ENCODE peak calls at places on chromosomes 1 and 21, in nine cellular contexts. S is right lobe of liver, L is endothelial cell of umbilical vein, P is Calu3, U is body of pancreas, G is AG09319, X is AG04449, R is HFF-Myc, D is WTC11. Y is an unnamed sample.

GRCh38 chr21:35783686-35784085 is 276.6 kb downstream of the SETD4 start:
- DNase-seq in P (no peak), L (no peak), X (no peak), U (no peak), S (no peak), D (no peak), R (no peak), G (no peak), Y (no peak)

GRCh38 chr1:56590520-56591011 is 11.2 kb upstream of the PLPP3 start:
- DNase-seq in L (no peak), P (no peak), D (no peak), X (no peak), U (no peak), S (peak; percentile 19), R (no peak), G (no peak), Y (no peak)

GRCh38 chr1:247857069-247857985 is at the start of gene TRIM58:
- DNase-seq in P (no peak), G (no peak), S (peak; percentile 37), D (peak; percentile 39), R (no peak), L (no peak), X (no peak), U (peak; percentile 68), Y (peak; percentile 86)

GRCh38 chr1:203326830-203327683 is 21.7 kb downstream of the BTG2 start:
- DNase-seq in X (no peak), P (peak; percentile 96), S (peak; percentile 95), L (peak; percentile 94), D (peak; percentile 91), G (peak; percentile 49), U (peak; percentile 96), R (no peak), Y (peak; percentile 87)

GRCh38 chr1:110012100-110012499 is 22.3 kb upstream of the STRIP1 start:
- DNase-seq in U (no peak), S (no peak), X (no peak), D (no peak), P (no peak), L (no peak), R (no peak), G (no peak), Y (no peak)

GRCh38 chr1:3096360-3096759 is 27.4 kb downstream of the PRDM16 start:
- DNase-seq in P (no peak), D (no peak), L (no peak), S (no peak), G (no peak), X (no peak), R (no peak), U (no peak), Y (no peak)

GRCh38 chr1:213983589-213984386 is 4.0 kb upstream of the PROX1 start:
- DNase-seq in G (no peak), L (no peak), X (no peak), D (no peak), R (no peak), P (no peak), U (no peak), S (peak; percentile 42), Y (no peak)

GRCh38 chr1:87024936-87025537 is 110.6 kb downstream of the HS2ST1 start:
- DNase-seq in P (peak; percentile 13), D (no peak), U (no peak), S (no peak), X (no peak), G (peak; percentile 2), L (peak; percentile 56), R (peak; percentile 17), Y (no peak)

GRCh38 chr1:200903793-200904192 is 9.1 kb downstream of the INAVA start:
- DNase-seq in S (no peak), G (no peak), D (no peak), R (no peak), P (no peak), U (no peak), X (no peak), L (no peak), Y (no peak)

GRCh38 chr1:228282329-228283042 is 74.6 kb downstream of the OBSCN start:
- DNase-seq in D (peak; percentile 10), R (no peak), L (no peak), G (no peak), U (no peak), S (no peak), P (no peak), X (no peak), Y (no peak)

GRCh38 chr1:170545476-170545875 is 13.5 kb downstream of the GORAB start:
- DNase-seq in P (no peak), R (peak; percentile 66), G (peak; percentile 83), D (no peak), S (no peak), L (peak; percentile 31), U (no peak), X (no peak), Y (no peak)

GRCh38 chr21:14361958-14362357 is 21.0 kb downstream of the HSPA13 start:
- DNase-seq in X (no peak), U (no peak), D (no peak), G (no peak), R (no peak), L (peak; percentile 73), S (no peak), P (no peak), Y (no peak)

GRCh38 chr1:191963286-191963685 is 195.0 kb upstream of the RGS18 start:
- DNase-seq in G (no peak), X (peak; percentile 17), L (no peak), D (no peak), P (peak; percentile 17), R (no peak), U (no peak), S (no peak), Y (no peak)

GRCh38 chr1:168734271-168734670 is 5.3 kb upstream of the DPT start:
- DNase-seq in G (no peak), S (peak; percentile 67), U (no peak), R (no peak), P (no peak), L (no peak), X (no peak), D (no peak), Y (no peak)

GRCh38 chr1:157272264-157272663 is 134.1 kb upstream of the ETV3 start:
- DNase-seq in X (no peak), G (no peak), D (no peak), L (no peak), R (no peak), P (no peak), S (no peak), U (no peak), Y (no peak)

GRCh38 chr1:184112176-184112948 is 60.8 kb downstream of the TSEN15 start:
- DNase-seq in L (no peak), P (no peak), U (no peak), G (no peak), X (no peak), D (no peak), S (no peak), R (no peak), Y (no peak)

GRCh38 chr1:184116287-184116686 is 64.8 kb downstream of the TSEN15 start:
- DNase-seq in R (no peak), D (no peak), P (no peak), S (no peak), X (no peak), L (peak; percentile 4), U (no peak), G (no peak), Y (no peak)

GRCh38 chr1:184113251-184113650 is 61.7 kb downstream of the TSEN15 start:
- DNase-seq in S (no peak), G (no peak), P (no peak), U (no peak), D (no peak), R (no peak), X (peak; percentile 9), L (no peak), Y (no peak)

GRCh38 chr1:184114818-184115398 is 63.4 kb downstream of the TSEN15 start:
- DNase-seq in S (no peak), G (no peak), L (no peak), D (no peak), X (no peak), R (no peak), P (no peak), U (no peak), Y (no peak)

GRCh38 chr1:184110253-184111204 is 59.0 kb downstream of the TSEN15 start:
- DNase-seq in P (no peak), U (no peak), R (no peak), S (no peak), G (no peak), X (no peak), D (no peak), L (no peak), Y (no peak)
- TF ChIP-seq CTCF in P (no peak), U (no peak), R (no peak), S (no peak), G (no peak), X (no peak), D (no peak), L (no peak), Y (no peak)

GRCh38 chr1:5164155-5164554 is 509.7 kb downstream of the AJAP1 start:
- DNase-seq in P (no peak), R (no peak), G (no peak), D (no peak), U (no peak), X (no peak), L (no peak), S (no peak), Y (no peak)
- TF ChIP-seq CTCF in P (no peak), R (no peak), G (no peak), D (no peak), U (no peak), X (no peak), L (no peak), S (no peak), Y (no peak)

DNA sequence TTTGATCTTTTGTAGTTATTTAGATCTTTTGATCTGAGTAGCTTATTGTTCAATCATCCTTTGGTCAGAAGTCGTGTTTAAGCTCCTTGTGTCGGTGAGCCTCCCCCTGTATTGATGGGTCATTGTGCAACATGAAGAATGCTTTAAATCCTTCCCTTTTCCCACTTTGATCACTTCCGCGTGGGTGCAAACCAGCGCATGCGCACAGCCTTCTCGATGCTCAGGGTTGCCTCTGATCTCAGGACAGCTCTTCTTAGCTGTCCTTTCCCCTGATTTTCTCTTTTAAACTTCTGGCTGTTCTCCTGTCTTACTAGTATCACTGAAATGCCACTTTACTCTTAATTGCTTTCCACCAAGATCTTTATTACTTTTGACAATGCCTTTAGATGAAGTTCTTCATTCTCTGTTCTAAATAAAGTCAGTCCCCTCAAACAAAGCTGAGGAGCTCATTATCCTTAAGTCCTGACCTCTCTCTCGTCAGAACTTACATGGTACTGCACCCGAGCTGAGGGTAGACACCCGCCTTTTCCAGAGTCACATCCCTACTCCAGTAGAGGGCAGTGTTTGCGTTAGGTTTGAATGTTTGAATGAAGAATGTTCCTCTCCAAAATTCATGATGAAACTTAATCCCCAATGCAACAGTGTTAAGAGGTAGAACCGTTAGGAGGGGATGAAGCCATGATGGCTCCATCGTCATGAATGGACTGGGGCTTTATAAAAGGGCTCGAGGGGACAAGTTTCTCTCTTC is 547.9 kb upstream of the TMPRSS15 start:
- DNase-seq in S (no peak), G (no peak), U (no peak), L (no peak), P (no peak), D (peak; percentile 50), R (no peak), X (no peak), Y (no peak)
- TF ChIP-seq CTCF in S (peak; percentile 12), G (no peak), U (peak; percentile 34), L (peak; percentile 22), P (no peak), D (peak; percentile 34), R (no peak), X (no peak), Y (peak; percentile 27)

DNA sequence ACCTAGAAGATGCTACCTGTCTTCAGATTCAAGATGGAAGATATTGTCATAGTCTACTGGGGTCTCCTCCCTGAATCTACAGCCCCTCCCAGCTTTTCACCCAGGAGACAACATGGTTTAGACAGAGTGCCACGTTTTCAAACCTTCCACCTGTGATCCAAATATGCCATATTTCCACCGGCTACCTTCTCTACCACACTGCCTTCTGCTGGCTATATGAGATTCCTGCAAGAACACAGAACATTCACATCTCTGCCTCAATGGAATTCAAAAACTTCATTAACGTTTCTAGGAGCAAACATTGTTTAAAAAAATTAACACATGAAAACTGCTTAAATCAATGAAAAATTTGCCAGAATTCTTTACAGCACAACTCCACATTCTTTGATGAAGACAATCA is 12.9 kb upstream of the LELP1 start:
- DNase-seq in R (no peak), S (no peak), L (no peak), D (no peak), U (no peak), X (no peak), P (peak; percentile 48), G (no peak), Y (no peak)
- TF ChIP-seq CTCF in R (no peak), S (no peak), L (no peak), D (no peak), U (peak; percentile 38), X (no peak), P (peak; percentile 44), G (no peak), Y (peak; percentile 23)